ENCODE peak calls at places on chromosomes 3 and 15, in eight cellular contexts. R, B, D, O, G, X, T and I are unnamed samples. For H3K36me3, the result is how much of the 10 kb centered on the place peaks cover.

GRCh38 chr15:41331833-41332787 is at the start of gene OIP5:
- DNase-seq in R (peak), B (peak), D (peak), O (peak), G (peak), X (peak), T (peak), I (peak)

GRCh38 chr15:100601158-100601557 is 826 bp downstream of the LINS1 start:
- DNase-seq in R (no peak), B (no peak), D (peak), O (no peak), G (no peak), X (no peak), T (peak), I (no peak)

GRCh38 chr15:69743091-69743490 is 290.5 kb downstream of the RPLP1 start:
- DNase-seq in R (no peak), B (no peak), D (no peak), O (no peak), G (no peak), X (no peak), T (no peak), I (no peak)

GRCh38 chr3:101229681-101230080 is 90.7 kb downstream of the IMPG2 start:
- DNase-seq in R (no peak), B (no peak), D (no peak), O (no peak), G (no peak), X (no peak), T (peak), I (no peak)

GRCh38 chr3:157360044-157360443 is 76.6 kb upstream of the PTX3 start:
- DNase-seq in R (peak), B (no peak), D (peak), O (no peak), G (no peak), X (no peak), T (no peak), I (no peak)

GRCh38 chr15:43511012-43511885 is 6.2 kb upstream of the MAP1A start:
- DNase-seq in R (no peak), B (no peak), D (peak), O (no peak), G (no peak), X (no peak), T (peak), I (peak)

GRCh38 chr3:175399156-175399840 is 540.2 kb downstream of the NAALADL2 start:
- DNase-seq in R (peak), B (no peak), D (peak), O (no peak), G (no peak), X (no peak), T (no peak), I (no peak)

GRCh38 chr3:59056706-59057105 is 6.9 kb upstream of the CFAP20DC start:
- DNase-seq in R (peak), B (no peak), D (no peak), O (no peak), G (no peak), X (no peak), T (no peak), I (no peak)

GRCh38 chr3:68057637-68058320 is 403.4 kb upstream of the SUCLG2 start:
- DNase-seq in R (no peak), B (no peak), D (no peak), O (no peak), G (no peak), X (no peak), T (peak), I (no peak)

GRCh38 chr3:135944831-135945230 is 20.7 kb upstream of the PPP2R3A start:
- DNase-seq in R (peak), B (no peak), D (no peak), O (no peak), G (no peak), X (no peak), T (no peak), I (no peak)

GRCh38 chr3:196082471-196082971 is 631 bp upstream of the TFRC start:
- DNase-seq in R (peak), B (no peak), D (no peak), O (no peak), G (no peak), X (no peak), T (peak), I (no peak)

GRCh38 chr3:35201221-35201620 is 438.1 kb upstream of the ARPP21 start:
- DNase-seq in R (no peak), B (no peak), D (no peak), O (no peak), G (no peak), X (no peak), T (no peak), I (no peak)

GRCh38 chr3:96931491-96931890 is 117.1 kb downstream of the EPHA6 start:
- DNase-seq in R (no peak), B (no peak), D (no peak), O (no peak), G (no peak), X (no peak), T (no peak), I (no peak)

GRCh38 chr3:191244242-191244867 is 45.3 kb downstream of the OSTN start:
- DNase-seq in R (peak), B (no peak), D (no peak), O (no peak), G (no peak), X (no peak), T (no peak), I (no peak)

GRCh38 chr3:24533557-24534193 is 39.0 kb upstream of the THRB start:
- DNase-seq in R (no peak), B (no peak), D (no peak), O (no peak), G (no peak), X (no peak), T (no peak), I (no peak)

GRCh38 chr3:113223831-113224240 is 12.5 kb downstream of the BOC start:
- DNase-seq in R (no peak), B (no peak), D (no peak), O (peak), G (no peak), X (no peak), T (peak), I (no peak)

GRCh38 chr3:38022887-38023709 is 6.3 kb downstream of the PLCD1 start:
- DNase-seq in R (no peak), B (no peak), D (no peak), O (peak), G (no peak), X (peak), T (peak), I (no peak)

GRCh38 chr3:31918179-31919165 is 62.6 kb downstream of the OSBPL10 start:
- DNase-seq in R (no peak), B (no peak), D (no peak), O (no peak), G (no peak), X (no peak), T (no peak), I (no peak)

GRCh38 chr15:64019764-64020163 is 26.5 kb downstream of the DAPK2 start:
- DNase-seq in R (no peak), B (no peak), D (peak), O (peak), G (peak), X (peak), T (peak), I (peak)

GRCh38 chr3:184129012-184129411 is 6.1 kb upstream of the EIF2B5 start:
- DNase-seq in R (peak), B (no peak), D (peak), O (no peak), G (no peak), X (no peak), T (no peak), I (no peak)

GRCh38 chr15:62828364-62828763 is 214.2 kb upstream of the TPM1 start:
- DNase-seq in R (no peak), B (no peak), D (no peak), O (no peak), G (no peak), X (no peak), T (no peak), I (no peak)

GRCh38 chr3:178275311-178275710 is 260.9 kb upstream of the KCNMB2 start:
- DNase-seq in R (no peak), B (no peak), D (no peak), O (no peak), G (no peak), X (no peak), T (no peak), I (no peak)

GRCh38 chr3:128784843-128785242 is 58.9 kb downstream of the RAB7A start:
- DNase-seq in R (no peak), B (no peak), D (no peak), O (no peak), G (no peak), X (no peak), T (no peak), I (no peak)

GRCh38 chr3:128788268-128788869 is 62.4 kb downstream of the RAB7A start:
- DNase-seq in R (no peak), B (no peak), D (no peak), O (no peak), G (no peak), X (no peak), T (no peak), I (no peak)

GRCh38 chr3:128786434-128787020 is 60.5 kb downstream of the RAB7A start:
- DNase-seq in R (peak), B (no peak), D (no peak), O (no peak), G (no peak), X (no peak), T (no peak), I (no peak)

GRCh38 chr3:128784228-128784627 is 58.2 kb downstream of the RAB7A start:
- DNase-seq in R (no peak), B (no peak), D (no peak), O (no peak), G (no peak), X (peak), T (no peak), I (peak)

DNA sequence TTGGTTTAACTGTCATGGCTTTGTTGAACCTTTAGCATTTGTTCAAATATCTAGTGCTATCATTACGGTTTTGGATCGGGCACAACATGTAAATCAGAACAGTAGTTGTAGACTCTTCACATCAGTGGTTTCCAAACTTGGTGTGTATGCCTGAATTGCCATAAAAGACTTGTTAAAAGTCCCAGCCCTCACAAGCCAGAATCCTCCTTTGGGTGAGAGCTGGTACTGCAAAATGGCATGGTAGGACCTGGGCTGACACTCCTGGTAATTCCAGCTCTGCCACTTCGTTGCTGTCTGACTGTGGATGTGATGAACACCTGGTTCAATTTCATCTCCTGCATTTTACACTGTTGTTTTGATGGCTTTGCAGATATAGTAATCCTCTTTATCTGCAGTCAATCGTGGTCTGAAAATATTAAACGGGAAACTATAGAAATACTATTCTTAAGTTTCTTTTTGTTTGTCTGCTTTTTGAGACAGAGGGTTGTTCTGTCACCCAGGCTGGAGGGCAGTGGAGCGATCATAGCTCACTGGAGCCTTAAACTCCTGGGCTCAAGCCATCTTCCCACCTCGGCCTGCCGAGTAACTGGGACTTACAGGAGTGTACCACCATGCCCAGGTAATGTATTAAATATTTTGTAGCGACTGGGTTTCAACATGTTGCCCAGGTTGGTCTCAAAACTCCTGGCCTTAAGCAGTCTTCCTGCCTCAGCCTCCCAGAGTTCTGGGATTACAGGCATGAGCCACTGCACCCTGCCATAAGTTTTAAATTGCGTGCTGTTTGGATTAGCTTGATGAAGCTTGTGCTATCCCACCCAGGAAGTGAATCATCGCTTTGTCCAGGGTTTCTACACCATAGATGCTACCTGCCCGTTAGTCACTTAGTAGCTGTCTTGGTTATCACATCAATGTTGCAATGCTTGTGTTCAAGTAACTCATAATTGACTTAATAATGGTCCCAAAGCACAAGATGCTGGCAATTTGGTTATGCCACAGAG is 61.6 kb downstream of the RAB7A start:
- DNase-seq in R (peak), B (no peak), D (peak), O (peak), G (no peak), X (no peak), T (peak), I (no peak)
- TF ChIP-seq CTCF in R (peak), B (no peak), D (peak), O (peak), G (peak), X (peak), T (no peak), I (peak)

DNA sequence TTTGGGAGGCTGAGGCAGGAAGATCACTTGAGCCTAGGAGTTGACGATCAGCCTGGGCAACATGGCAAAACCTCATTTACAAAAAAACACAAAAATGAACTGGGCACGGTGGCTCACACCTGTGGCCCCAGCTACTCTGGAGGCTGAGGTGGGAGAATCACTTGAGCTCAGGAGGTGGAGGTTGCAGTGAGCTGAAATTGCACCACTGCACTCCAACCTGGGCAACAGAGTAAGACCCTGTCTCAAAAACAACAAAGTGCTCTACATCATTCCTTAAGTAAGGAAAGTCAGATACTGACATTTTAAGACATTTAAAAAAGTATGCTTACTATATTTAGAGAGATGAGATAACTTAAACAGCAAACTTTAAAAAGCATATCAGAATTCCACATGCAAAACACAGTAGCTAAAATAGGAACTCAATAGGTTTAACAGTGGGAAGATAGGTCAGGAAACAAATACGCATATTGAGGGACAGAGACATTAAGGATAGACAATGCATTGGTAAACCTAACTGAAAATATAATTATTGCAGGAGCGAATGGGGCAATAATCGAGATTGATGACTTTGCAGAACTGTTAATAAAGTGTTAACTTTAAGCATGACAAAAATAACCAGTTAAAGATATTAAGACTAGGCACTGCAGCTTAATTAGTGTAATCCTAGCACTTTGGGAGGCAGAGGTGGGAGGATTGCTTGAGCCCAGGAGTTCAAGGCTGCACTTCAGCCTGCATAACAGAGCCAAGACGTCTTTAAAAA is 32.1 kb downstream of the MORF4L1 start:
- DNase-seq in R (no peak), B (no peak), D (no peak), O (no peak), G (no peak), X (no peak), T (no peak), I (no peak)
- H3K36me3 ChIP-seq in R (half or more), B (under half), D (under half), O (half or more), G (under half), X (under half), T (under half), I (half or more)

GRCh38 chr15:56247266-56247665 is 3.6 kb upstream of the RFX7 start:
- DNase-seq in R (no peak), B (no peak), D (no peak), O (no peak), G (no peak), X (no peak), T (no peak), I (no peak)

GRCh38 chr15:56248276-56248675 is 4.6 kb upstream of the RFX7 start:
- DNase-seq in R (no peak), B (no peak), D (no peak), O (no peak), G (no peak), X (no peak), T (no peak), I (no peak)

GRCh38 chr15:56250626-56251025 is 6.9 kb upstream of the RFX7 start:
- DNase-seq in R (no peak), B (no peak), D (no peak), O (no peak), G (no peak), X (no peak), T (no peak), I (no peak)

GRCh38 chr15:56251315-56252091 is 7.8 kb upstream of the RFX7 start:
- DNase-seq in R (no peak), B (no peak), D (no peak), O (no peak), G (no peak), X (no peak), T (no peak), I (no peak)

GRCh38 chr15:56249080-56249479 is 5.4 kb upstream of the RFX7 start:
- DNase-seq in R (peak), B (no peak), D (peak), O (peak), G (no peak), X (no peak), T (peak), I (no peak)
- TF ChIP-seq CTCF in R (peak), B (no peak), D (no peak), O (no peak), G (no peak), X (no peak), T (no peak), I (peak)

GRCh38 chr3:197244751-197245150 is 53.7 kb downstream of the DLG1 start:
- DNase-seq in R (no peak), B (no peak), D (no peak), O (no peak), G (no peak), X (no peak), T (no peak), I (no peak)

GRCh38 chr3:197249542-197249941 is 48.9 kb downstream of the DLG1 start:
- DNase-seq in R (no peak), B (no peak), D (no peak), O (no peak), G (no peak), X (no peak), T (no peak), I (no peak)

GRCh38 chr3:197253243-197253947 is 45.0 kb downstream of the DLG1 start:
- DNase-seq in R (no peak), B (no peak), D (no peak), O (no peak), G (no peak), X (no peak), T (no peak), I (no peak)

GRCh38 chr3:197242784-197243432 is 55.5 kb downstream of the DLG1 start:
- DNase-seq in R (no peak), B (no peak), D (no peak), O (no peak), G (no peak), X (no peak), T (no peak), I (no peak)

GRCh38 chr3:197248341-197248740 is 50.1 kb downstream of the DLG1 start:
- DNase-seq in R (no peak), B (no peak), D (no peak), O (no peak), G (no peak), X (no peak), T (no peak), I (no peak)
- H3K36me3 ChIP-seq in R (under half), B (under half), D (half or more), O (under half), G (under half), X (under half), T (under half), I (under half)

GRCh38 chr3:119690043-119690656 is 12.7 kb upstream of the CFAP91 start:
- DNase-seq in R (peak), B (no peak), D (no peak), O (no peak), G (no peak), X (no peak), T (no peak), I (no peak)
- TF ChIP-seq CTCF in R (peak), B (peak), D (peak), O (peak), G (no peak), X (peak), T (no peak), I (peak)

DNA sequence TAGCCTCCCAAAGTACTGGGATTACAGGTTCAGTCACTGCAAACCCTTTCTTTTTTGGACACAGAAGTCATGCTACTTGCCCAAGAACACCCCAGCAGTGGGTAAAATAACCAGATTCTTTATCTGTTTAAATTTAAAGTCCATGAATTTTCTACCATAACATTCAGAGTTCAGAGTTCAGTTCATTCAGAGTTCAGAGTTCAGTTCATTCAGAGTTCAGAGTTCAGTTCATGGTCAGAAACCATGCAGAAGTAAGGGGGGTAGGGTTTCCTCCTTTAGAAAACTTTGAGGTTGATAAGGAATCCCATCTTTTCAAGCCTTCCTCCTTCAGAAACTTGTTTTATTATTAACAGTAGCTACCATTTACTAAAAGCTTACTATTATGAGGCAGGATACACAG is 43.2 kb downstream of the RAF1 start:
- DNase-seq in R (no peak), B (no peak), D (no peak), O (no peak), G (no peak), X (no peak), T (no peak), I (no peak)
- H3K36me3 ChIP-seq in R (under half), B (under half), D (under half), O (under half), G (under half), X (under half), T (under half), I (under half)

DNA sequence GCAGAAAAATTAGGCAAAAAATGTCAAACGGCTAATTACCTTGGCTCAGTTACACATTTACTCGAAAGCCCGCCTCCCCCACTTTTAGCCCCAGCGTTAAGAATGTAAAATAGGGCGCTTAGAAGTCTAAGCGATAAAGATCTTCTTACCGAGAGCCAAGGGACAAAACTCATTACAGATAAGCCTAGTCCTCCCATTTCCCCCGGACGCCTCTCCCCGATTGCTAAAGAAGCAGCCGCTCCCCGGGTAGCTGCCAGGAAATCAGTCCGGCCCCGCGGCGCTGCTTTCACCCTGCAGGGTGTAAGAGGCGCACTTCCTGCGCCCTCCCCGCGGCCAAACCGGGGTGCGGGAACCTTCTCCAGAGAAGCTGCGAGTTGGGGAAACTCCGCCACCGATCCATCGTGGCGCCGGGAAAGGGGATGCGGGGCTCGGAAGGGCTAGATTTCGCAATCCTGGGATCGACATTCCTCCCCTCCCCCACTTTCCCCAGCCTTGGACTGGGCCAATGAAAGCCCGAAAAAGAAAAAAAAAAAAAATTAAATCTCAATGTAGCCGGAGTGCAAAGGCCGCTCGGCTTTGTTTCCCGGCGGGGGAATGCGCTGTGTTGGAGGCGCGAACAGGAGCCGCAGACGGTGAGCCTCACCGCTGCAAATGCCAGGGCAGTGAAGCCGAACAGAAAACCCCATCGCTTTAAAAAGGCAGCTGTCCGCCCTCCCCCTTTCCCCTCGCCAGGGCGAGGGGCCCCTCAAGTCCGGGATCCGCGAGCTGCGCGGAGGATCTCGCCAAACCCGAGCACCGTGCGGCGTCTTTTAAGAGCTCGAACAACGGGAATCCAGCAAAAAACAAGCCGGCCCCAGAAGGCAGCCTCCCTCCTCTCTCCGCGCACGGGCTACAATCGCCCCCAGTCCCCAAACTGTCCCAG is 658 bp upstream of the PTPRG start:
- DNase-seq in R (peak), B (peak), D (peak), O (peak), G (peak), X (peak), T (peak), I (peak)
- TF ChIP-seq CTCF in R (no peak), B (peak), D (no peak), O (peak), G (no peak), X (peak), T (no peak), I (peak)